ENCODE peak calls at places on chromosomes 2 and 18, in five cellular contexts. One of them, this sample, is unnamed.
A peak's percentile ranks its signal among the peaks of the same experiment; 100 is the strongest.

GRCh38 chr2:96839875-96840850 is 3.7 kb downstream of the ANKRD23 start:
- DNase-seq in astrocyte: no peak
- DNase-seq in hepatocyte: no peak
- DNase-seq in HCT116: no peak
- DNase-seq in SK-N-SH: no peak
- DNase-seq in this sample: no peak

GRCh38 chr2:171598713-171599319 is 76.5 kb downstream of the CYBRD1 start:
- DNase-seq in astrocyte: peak; percentile 52
- DNase-seq in hepatocyte: peak; percentile 79
- DNase-seq in HCT116: peak; percentile 69
- DNase-seq in SK-N-SH: peak; percentile 74
- DNase-seq in this sample: peak; percentile 51

GRCh38 chr2:28717339-28717758 is 34.3 kb upstream of the PPP1CB start:
- DNase-seq in astrocyte: peak; percentile 65
- DNase-seq in hepatocyte: peak; percentile 53
- DNase-seq in HCT116: peak; percentile 67
- DNase-seq in SK-N-SH: no peak
- DNase-seq in this sample: peak; percentile 72

GRCh38 chr2:43370146-43370545 is 143.7 kb upstream of the ZFP36L2 start:
- DNase-seq in astrocyte: no peak
- DNase-seq in hepatocyte: no peak
- DNase-seq in HCT116: no peak
- DNase-seq in SK-N-SH: no peak
- DNase-seq in this sample: no peak

GRCh38 chr2:19364014-19364413 is 5.6 kb upstream of the OSR1 start:
- DNase-seq in astrocyte: no peak
- DNase-seq in hepatocyte: no peak
- DNase-seq in HCT116: no peak
- DNase-seq in SK-N-SH: no peak
- DNase-seq in this sample: no peak

GRCh38 chr2:145597011-145597410 is 1077.1 kb upstream of the ZEB2 start:
- DNase-seq in astrocyte: peak; percentile 20
- DNase-seq in hepatocyte: no peak
- DNase-seq in HCT116: no peak
- DNase-seq in SK-N-SH: no peak
- DNase-seq in this sample: peak; percentile 23

GRCh38 chr18:56873441-56874140 is 222.4 kb downstream of the WDR7 start:
- DNase-seq in astrocyte: no peak
- DNase-seq in hepatocyte: peak; percentile 19
- DNase-seq in HCT116: no peak
- DNase-seq in SK-N-SH: no peak
- DNase-seq in this sample: no peak

GRCh38 chr2:206718296-206718695 is at the start of gene DYTN:
- DNase-seq in astrocyte: no peak
- DNase-seq in hepatocyte: no peak
- DNase-seq in HCT116: no peak
- DNase-seq in SK-N-SH: no peak
- DNase-seq in this sample: no peak

GRCh38 chr2:4673025-4673489 is 969.7 kb downstream of the DCDC2C start:
- DNase-seq in astrocyte: no peak
- DNase-seq in hepatocyte: no peak
- DNase-seq in HCT116: no peak
- DNase-seq in SK-N-SH: no peak
- DNase-seq in this sample: no peak

GRCh38 chr2:74252862-74253261 is 54.4 kb downstream of the MTHFD2 start:
- DNase-seq in astrocyte: no peak
- DNase-seq in hepatocyte: no peak
- DNase-seq in HCT116: no peak
- DNase-seq in SK-N-SH: no peak
- DNase-seq in this sample: no peak

GRCh38 chr2:148814143-148814852 is 60.7 kb upstream of the KIF5C start:
- DNase-seq in astrocyte: peak; percentile 57
- DNase-seq in hepatocyte: no peak
- DNase-seq in HCT116: no peak
- DNase-seq in SK-N-SH: no peak
- DNase-seq in this sample: no peak

GRCh38 chr2:130871843-130872242 is 35.1 kb downstream of the ARHGEF4 start:
- DNase-seq in astrocyte: no peak
- DNase-seq in hepatocyte: no peak
- DNase-seq in HCT116: no peak
- DNase-seq in SK-N-SH: no peak
- DNase-seq in this sample: no peak

GRCh38 chr2:188894028-188894427 is 80.1 kb upstream of the COL3A1 start:
- DNase-seq in astrocyte: no peak
- DNase-seq in hepatocyte: no peak
- DNase-seq in HCT116: no peak
- DNase-seq in SK-N-SH: no peak
- DNase-seq in this sample: no peak

GRCh38 chr2:16075045-16076012 is 135.0 kb downstream of the MYCN start:
- DNase-seq in astrocyte: no peak
- DNase-seq in hepatocyte: no peak
- DNase-seq in HCT116: no peak
- DNase-seq in SK-N-SH: no peak
- DNase-seq in this sample: no peak

GRCh38 chr18:63848159-63848558 is 39.3 kb upstream of the SERPINB2 start:
- DNase-seq in astrocyte: peak; percentile 36
- DNase-seq in hepatocyte: peak; percentile 65
- DNase-seq in HCT116: peak; percentile 66
- DNase-seq in SK-N-SH: peak; percentile 22
- DNase-seq in this sample: peak; percentile 52

GRCh38 chr18:63085611-63086010 is 234.0 kb downstream of the BCL2 start:
- DNase-seq in astrocyte: no peak
- DNase-seq in hepatocyte: no peak
- DNase-seq in HCT116: no peak
- DNase-seq in SK-N-SH: no peak
- DNase-seq in this sample: no peak

GRCh38 chr2:146123256-146123655 is 1603.3 kb upstream of the ZEB2 start:
- DNase-seq in astrocyte: peak; percentile 18
- DNase-seq in hepatocyte: no peak
- DNase-seq in HCT116: no peak
- DNase-seq in SK-N-SH: no peak
- DNase-seq in this sample: no peak

GRCh38 chr2:72134997-72135800 is 12.5 kb downstream of the CYP26B1 start:
- DNase-seq in astrocyte: no peak
- DNase-seq in hepatocyte: no peak
- DNase-seq in HCT116: no peak
- DNase-seq in SK-N-SH: peak; percentile 28
- DNase-seq in this sample: no peak

GRCh38 chr2:42840141-42840540 is 47.8 kb upstream of the HAAO start:
- DNase-seq in astrocyte: no peak
- DNase-seq in hepatocyte: no peak
- DNase-seq in HCT116: no peak
- DNase-seq in SK-N-SH: no peak
- DNase-seq in this sample: no peak

GRCh38 chr2:182924311-182924710 is 57.9 kb upstream of the FRZB start:
- DNase-seq in astrocyte: peak; percentile 27
- DNase-seq in hepatocyte: no peak
- DNase-seq in HCT116: no peak
- DNase-seq in SK-N-SH: no peak
- DNase-seq in this sample: peak; percentile 28

GRCh38 chr18:22816266-22817176 is 116.6 kb upstream of the RBBP8 start:
- DNase-seq in astrocyte: no peak
- DNase-seq in hepatocyte: peak; percentile 41
- DNase-seq in HCT116: no peak
- DNase-seq in SK-N-SH: no peak
- DNase-seq in this sample: no peak

GRCh38 chr2:40401896-40402295 is 50.0 kb downstream of the SLC8A1 start:
- DNase-seq in astrocyte: peak; percentile 91
- DNase-seq in hepatocyte: no peak
- DNase-seq in HCT116: peak; percentile 66
- DNase-seq in SK-N-SH: no peak
- DNase-seq in this sample: peak; percentile 90
- H3K4me2 ChIP-seq in astrocyte: peak overlapping the region; percentile 36
- H3K4me2 ChIP-seq in hepatocyte: no peak overlapping the region
- H3K4me2 ChIP-seq in HCT116: peak overlapping the region; percentile 64
- H3K4me2 ChIP-seq in SK-N-SH: peak overlapping the region; percentile 25
- H3K4me2 ChIP-seq in this sample: peak overlapping the region; percentile 66

DNA sequence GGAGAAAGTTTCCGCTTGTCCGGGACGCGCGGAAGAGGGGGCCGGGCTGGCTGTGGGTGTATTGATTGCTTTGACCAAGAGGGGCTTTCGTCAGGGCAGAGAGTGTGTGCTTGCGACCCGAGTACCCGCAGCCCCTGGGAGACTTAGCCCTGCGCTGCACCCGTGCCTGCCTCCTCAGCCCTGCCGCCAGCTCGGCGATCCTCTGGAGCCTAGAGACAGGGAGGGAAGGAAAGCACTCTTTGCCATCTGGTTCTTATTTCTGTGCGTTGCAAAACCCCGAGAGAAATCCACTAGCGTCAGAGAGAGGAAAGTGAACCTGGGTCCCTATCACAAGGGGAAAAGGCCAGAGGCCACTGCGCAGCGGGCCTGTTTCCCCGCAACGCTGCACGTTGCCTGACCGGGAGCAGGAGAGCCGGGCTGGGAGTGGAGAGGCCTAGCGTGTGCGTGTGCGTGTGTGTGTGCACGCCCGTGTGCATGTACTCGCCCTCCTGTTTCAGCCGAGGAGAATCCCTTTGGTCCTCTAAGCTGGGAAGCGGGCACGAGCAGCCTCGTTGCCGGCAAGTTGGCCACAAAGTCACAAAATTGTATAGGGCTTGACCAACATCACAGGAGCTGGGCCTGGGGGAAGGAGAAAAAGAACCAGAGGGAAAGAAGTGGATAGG is 1.7 kb downstream of the SIX3 start:
- DNase-seq in astrocyte: no peak
- DNase-seq in hepatocyte: no peak
- DNase-seq in HCT116: no peak
- DNase-seq in SK-N-SH: peak; percentile 66
- DNase-seq in this sample: no peak
- H3K4me3 ChIP-seq in astrocyte: peak overlapping the region; percentile 50
- H3K4me3 ChIP-seq in hepatocyte: no peak overlapping the region
- H3K4me3 ChIP-seq in HCT116: no peak overlapping the region
- H3K4me3 ChIP-seq in SK-N-SH: peak overlapping the region; percentile 56
- H3K4me3 ChIP-seq in this sample: no peak overlapping the region

GRCh38 chr2:240528406-240529040 is 29.3 kb downstream of the ANKMY1 start:
- DNase-seq in astrocyte: no peak
- DNase-seq in hepatocyte: no peak
- DNase-seq in HCT116: no peak
- DNase-seq in SK-N-SH: no peak
- DNase-seq in this sample: no peak
- H3K27ac ChIP-seq in astrocyte: no peak overlapping the region
- H3K27ac ChIP-seq in hepatocyte: no peak overlapping the region
- H3K27ac ChIP-seq in HCT116: no peak overlapping the region
- H3K27ac ChIP-seq in SK-N-SH: no peak overlapping the region
- H3K27ac ChIP-seq in this sample: no peak overlapping the region

GRCh38 chr2:158967114-158967730 is 1.2 kb upstream of the TANC1 start:
- DNase-seq in astrocyte: no peak
- DNase-seq in hepatocyte: no peak
- DNase-seq in HCT116: no peak
- DNase-seq in SK-N-SH: peak; percentile 32
- DNase-seq in this sample: no peak
- H3K4me2 ChIP-seq in astrocyte: peak overlapping the region; percentile 98
- H3K4me2 ChIP-seq in hepatocyte: peak overlapping the region; percentile 93
- H3K4me2 ChIP-seq in HCT116: peak overlapping the region; percentile 94
- H3K4me2 ChIP-seq in SK-N-SH: peak overlapping the region; percentile 91
- H3K4me2 ChIP-seq in this sample: peak overlapping the region; percentile 94

DNA sequence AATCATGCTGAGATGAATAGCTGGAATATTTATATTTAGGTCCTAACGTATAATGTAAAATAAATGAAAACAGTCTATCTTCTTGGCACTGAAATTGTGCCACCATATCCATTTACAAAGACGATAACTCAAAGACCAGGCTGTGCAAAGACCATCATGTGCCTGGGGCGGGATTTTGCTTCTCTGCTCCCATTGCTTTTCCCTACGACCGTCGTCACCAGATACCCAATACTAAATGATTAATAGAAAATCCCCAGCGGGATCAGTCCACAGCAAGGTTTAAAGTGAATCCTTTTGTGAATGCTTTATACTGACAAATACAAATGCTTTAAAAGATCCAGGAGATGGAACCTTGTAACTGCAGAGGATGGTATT is 194.3 kb upstream of the ARL4C start:
- DNase-seq in astrocyte: no peak
- DNase-seq in hepatocyte: no peak
- DNase-seq in HCT116: no peak
- DNase-seq in SK-N-SH: peak; percentile 30
- DNase-seq in this sample: no peak
- H3K4me3 ChIP-seq in astrocyte: no peak overlapping the region
- H3K4me3 ChIP-seq in hepatocyte: no peak overlapping the region
- H3K4me3 ChIP-seq in HCT116: no peak overlapping the region
- H3K4me3 ChIP-seq in SK-N-SH: peak overlapping the region; percentile 0
- H3K4me3 ChIP-seq in this sample: no peak overlapping the region

DNA sequence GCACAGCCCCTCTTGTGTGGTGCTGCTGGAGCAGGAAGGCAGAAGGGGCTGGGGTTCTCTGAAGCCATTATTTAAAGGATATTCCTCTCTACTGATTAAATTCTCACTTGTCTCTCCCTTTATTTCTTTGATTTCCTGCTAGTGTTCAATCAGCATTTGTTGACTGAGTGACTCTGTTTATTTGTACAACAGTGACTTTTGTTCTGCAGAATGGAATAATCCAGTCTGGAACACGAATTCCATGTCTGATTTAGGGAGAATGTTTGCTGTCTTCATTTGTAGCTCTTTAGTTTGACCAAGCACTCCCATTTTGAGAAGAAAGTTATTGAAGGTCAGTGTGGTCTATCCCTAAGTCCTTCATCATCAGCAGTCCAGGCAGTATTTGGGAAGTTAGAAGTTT is 141.2 kb downstream of the SETBP1 start:
- DNase-seq in astrocyte: no peak
- DNase-seq in hepatocyte: no peak
- DNase-seq in HCT116: no peak
- DNase-seq in SK-N-SH: no peak
- DNase-seq in this sample: no peak
- H3K27ac ChIP-seq in astrocyte: no peak overlapping the region
- H3K27ac ChIP-seq in hepatocyte: peak overlapping the region; percentile 63
- H3K27ac ChIP-seq in HCT116: no peak overlapping the region
- H3K27ac ChIP-seq in SK-N-SH: no peak overlapping the region
- H3K27ac ChIP-seq in this sample: no peak overlapping the region

GRCh38 chr2:104862061-104862941 is 8.4 kb downstream of the POU3F3 start:
- DNase-seq in astrocyte: peak; percentile 70
- DNase-seq in hepatocyte: no peak
- DNase-seq in HCT116: no peak
- DNase-seq in SK-N-SH: peak; percentile 58
- DNase-seq in this sample: no peak
- H3K4me2 ChIP-seq in astrocyte: peak overlapping the region; percentile 90
- H3K4me2 ChIP-seq in hepatocyte: peak overlapping the region; percentile 72
- H3K4me2 ChIP-seq in HCT116: no peak overlapping the region
- H3K4me2 ChIP-seq in SK-N-SH: no peak overlapping the region
- H3K4me2 ChIP-seq in this sample: no peak overlapping the region

GRCh38 chr2:234024304-234024703 is 26.2 kb upstream of the SPP2 start:
- DNase-seq in astrocyte: no peak
- DNase-seq in hepatocyte: no peak
- DNase-seq in HCT116: no peak
- DNase-seq in SK-N-SH: no peak
- DNase-seq in this sample: no peak
- H3K4me3 ChIP-seq in astrocyte: no peak overlapping the region
- H3K4me3 ChIP-seq in hepatocyte: no peak overlapping the region
- H3K4me3 ChIP-seq in HCT116: no peak overlapping the region
- H3K4me3 ChIP-seq in SK-N-SH: no peak overlapping the region
- H3K4me3 ChIP-seq in this sample: no peak overlapping the region